ENCODE peak calls at places on chromosomes 2 and 18, in six cellular contexts. D is cardiac muscle cell, N is AG09309, A is neural progenitor cell, Y is OCI-LY7, I is fibroblast of lung. Q is an unnamed sample.

GRCh38 chr18:76805221-76805620 is 17.1 kb upstream of the ZNF236 start:
- DNase-seq in D (peak), N (no peak), A (no peak), Y (no peak), I (no peak), Q (peak)

GRCh38 chr2:30351087-30351486 is 96.0 kb upstream of the LCLAT1 start:
- DNase-seq in D (no peak), N (no peak), A (peak), Y (no peak), I (no peak), Q (no peak)

GRCh38 chr2:10378189-10378588 is 69.9 kb downstream of the ODC1 start:
- DNase-seq in D (no peak), N (no peak), A (no peak), Y (peak), I (no peak), Q (no peak)

GRCh38 chr2:219775506-219775905 is 148.1 kb downstream of the SLC4A3 start:
- DNase-seq in D (no peak), N (no peak), A (no peak), Y (no peak), I (no peak), Q (no peak)

GRCh38 chr18:34740101-34740500 is 30.0 kb downstream of the DTNA start:
- DNase-seq in D (no peak), N (no peak), A (no peak), Y (no peak), I (no peak), Q (no peak)

GRCh38 chr2:142819411-142819810 is 58.1 kb upstream of the KYNU start:
- DNase-seq in D (no peak), N (no peak), A (no peak), Y (no peak), I (no peak), Q (no peak)

GRCh38 chr2:16475581-16475980 is 190.1 kb downstream of the CYRIA start:
- DNase-seq in D (no peak), N (no peak), A (no peak), Y (no peak), I (no peak), Q (no peak)

GRCh38 chr2:123101434-123101833 is 923.7 kb upstream of the CNTNAP5 start:
- DNase-seq in D (no peak), N (no peak), A (no peak), Y (no peak), I (no peak), Q (no peak)

GRCh38 chr2:216799873-216800421 is 59.9 kb downstream of the TNP1 start:
- DNase-seq in D (no peak), N (peak), A (no peak), Y (no peak), I (peak), Q (peak)

GRCh38 chr2:189096769-189097447 is 82.7 kb downstream of the COL5A2 start:
- DNase-seq in D (peak), N (peak), A (no peak), Y (no peak), I (peak), Q (peak)

DNA sequence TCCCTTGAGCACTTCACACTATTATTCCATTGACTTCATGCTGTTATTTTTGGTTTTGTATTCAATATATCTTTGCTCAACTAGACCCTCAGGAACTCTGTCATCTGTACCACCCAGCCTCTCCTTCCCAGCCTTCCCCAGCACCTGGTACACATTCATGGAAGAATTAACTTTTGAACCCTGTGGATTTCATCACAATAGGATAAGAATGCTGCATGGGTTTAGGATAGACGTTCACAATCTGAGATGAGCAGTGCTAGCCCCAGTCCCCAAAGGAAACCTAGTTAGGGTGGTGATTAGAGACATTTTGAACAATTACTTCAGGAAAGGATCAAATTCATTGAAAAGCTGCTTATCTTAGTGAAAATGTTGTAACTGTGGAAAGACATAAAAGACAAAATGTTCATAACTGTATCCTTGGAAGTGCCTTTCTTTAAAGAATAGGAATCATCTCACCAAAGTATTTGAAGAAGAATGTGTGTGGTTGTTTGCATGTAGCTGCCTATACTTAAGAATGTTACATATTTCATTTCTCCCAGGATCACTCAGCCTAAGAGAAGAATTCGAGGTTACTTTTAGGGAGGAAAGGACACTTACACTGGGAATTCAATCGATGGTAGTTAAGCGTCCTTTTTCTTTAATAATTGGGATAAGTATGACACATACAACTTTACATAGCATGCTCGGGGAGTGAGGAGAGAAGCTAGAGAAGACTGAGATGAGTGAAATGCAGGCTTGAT is 21.8 kb upstream of the CYP1B1 start:
- DNase-seq in D (no peak), N (no peak), A (peak), Y (no peak), I (peak), Q (peak)
- H3K4me3 ChIP-seq in D (no peak), N (no peak), A (no peak), Y (no peak), I (peak), Q (no peak)

DNA sequence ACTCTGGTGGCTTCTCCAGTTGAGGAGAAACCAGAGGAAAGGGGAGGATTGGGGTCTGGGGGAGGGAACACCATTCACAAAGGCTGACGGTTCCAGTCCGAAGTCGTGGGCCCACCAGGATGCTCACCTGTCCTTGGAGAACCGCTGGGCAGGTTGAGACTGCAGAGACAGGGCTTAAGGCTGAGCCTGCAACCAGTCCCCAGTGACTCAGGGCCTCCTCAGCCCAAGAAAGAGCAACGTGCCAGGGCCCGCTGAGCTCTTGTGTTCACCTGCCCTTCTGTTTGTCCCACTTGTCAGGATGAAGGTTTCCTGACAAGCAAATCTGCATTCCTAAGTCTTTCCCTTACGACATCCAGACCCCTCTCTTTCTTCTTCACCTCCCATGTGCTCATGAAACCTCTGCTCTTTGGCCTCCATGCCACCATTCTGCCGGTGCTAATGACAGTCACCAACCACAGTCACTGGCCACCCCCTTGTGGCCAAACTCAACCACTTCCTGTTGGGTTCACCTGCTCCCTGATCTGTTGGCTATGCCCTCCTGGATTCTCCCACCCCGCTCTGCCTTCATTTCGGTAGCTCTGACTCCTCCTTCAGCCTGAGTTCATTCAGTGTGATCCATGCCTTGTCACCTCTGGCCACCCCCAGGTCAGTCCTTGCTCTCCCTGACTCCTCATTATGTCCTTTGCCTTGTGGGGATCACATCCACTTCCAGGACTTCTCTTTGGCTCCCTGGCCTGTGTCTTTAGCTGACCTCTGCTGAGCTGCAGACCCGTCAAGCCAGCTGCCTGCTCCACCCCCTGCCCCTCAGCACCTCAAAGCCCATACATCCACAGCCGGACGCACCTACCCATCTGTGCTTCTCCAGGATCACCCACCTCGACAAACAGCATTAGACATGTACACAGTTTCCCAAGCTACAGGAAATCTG is 17.6 kb downstream of the EMX1 start:
- DNase-seq in D (peak), N (no peak), A (peak), Y (peak), I (no peak), Q (no peak)
- TF ChIP-seq CTCF in D (no peak), N (peak), A (peak), Y (peak), I (no peak), Q (peak)

GRCh38 chr2:70472256-70472905 is 81.2 kb downstream of the TGFA start:
- DNase-seq in D (no peak), N (no peak), A (peak), Y (no peak), I (no peak), Q (peak)
- H3K4me3 ChIP-seq in D (no peak), N (no peak), A (no peak), Y (no peak), I (no peak), Q (no peak)

DNA sequence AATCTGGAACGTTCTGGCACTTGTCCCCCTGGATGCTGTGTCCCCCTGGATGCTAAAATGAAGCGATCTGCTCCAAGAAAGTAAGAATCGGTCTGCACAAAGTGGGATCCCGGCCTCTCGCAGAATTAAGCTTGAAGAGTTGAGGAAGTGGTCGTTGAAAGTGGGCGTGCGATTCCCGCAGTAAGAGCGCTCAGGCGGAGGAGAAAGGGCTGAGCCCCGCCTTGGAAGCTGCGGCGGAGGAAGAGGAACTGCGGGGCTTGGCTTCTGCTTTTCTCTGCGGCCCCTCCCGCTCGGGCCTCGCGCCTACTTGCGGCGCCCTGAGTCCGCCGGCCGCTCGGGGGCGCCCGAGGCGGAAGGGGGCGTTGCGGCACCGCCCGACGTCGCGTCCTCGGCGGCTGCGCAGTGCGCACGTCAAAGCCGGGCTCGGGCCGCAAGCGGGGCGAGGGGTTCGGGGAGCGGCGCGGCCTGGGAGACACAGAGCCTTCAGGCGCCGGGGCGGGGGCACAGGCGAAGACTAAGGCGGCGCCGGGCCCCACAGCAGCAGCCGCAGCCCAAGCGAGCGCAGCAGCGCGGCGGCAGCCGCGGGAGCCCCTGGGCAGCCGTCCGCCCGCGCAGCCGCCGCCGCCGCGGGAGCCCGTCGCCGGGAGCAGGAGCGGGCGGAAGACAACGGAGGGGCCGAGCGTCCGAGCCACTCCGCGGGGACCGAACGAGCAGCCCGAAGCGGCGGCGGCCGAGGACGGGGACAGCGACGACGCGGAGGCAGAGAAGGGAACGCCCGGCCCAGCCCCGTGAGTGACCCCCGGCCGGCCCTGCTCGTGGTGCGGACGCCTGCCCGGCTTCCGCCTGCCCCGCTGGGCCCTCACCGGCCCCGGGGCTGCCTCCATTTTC is at the start of gene CAB39:
- DNase-seq in D (peak), N (no peak), A (peak), Y (peak), I (peak), Q (peak)
- TF ChIP-seq CTCF in D (peak), N (peak), A (peak), Y (peak), I (peak), Q (peak)

DNA sequence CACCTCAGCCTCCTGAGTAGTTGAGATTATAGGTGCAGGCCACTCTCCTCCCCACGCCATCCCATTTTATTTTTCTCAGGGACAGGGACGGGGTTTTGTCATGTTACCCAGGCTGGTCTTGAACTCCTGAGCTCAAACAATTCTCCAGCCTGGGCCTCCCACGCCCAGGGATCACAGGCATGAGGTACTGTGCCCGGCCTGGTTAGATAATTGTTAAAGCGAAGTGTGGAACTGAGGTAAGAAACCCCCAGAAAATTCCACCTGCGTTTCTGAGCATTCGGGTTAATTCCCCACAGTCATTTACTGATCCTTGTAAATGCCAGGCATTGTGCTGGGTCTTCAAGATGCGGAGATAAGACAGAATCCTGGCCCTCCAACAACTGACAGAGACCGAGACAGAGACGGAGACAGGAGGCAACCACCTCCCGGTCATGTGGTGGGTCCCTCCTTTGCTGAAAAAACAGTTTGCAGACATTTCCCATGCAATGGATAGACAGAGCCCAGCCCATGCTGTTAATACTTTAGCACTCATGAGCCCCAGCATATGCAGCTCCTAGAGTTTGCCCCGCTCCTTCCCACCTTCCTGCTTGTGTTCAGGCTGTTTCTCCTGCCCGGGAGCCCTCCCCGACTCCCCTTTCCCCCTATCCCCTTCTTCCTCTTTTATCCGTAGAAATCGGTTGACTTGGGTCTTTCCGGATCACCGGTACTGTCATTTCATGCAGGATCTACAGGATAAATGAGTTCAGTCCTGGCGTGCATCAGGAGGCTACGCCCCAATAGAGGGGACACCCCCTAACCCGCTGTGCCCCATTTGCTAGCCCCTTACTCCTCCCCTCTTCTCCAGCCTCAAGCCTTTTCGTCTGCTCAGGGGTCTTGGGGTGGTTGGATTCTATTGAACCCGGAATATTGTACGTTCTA is 1.6 kb upstream of the RHOB start:
- DNase-seq in D (no peak), N (no peak), A (no peak), Y (no peak), I (no peak), Q (no peak)
- H3K4me3 ChIP-seq in D (no peak), N (no peak), A (no peak), Y (no peak), I (no peak), Q (no peak)